ENCODE peak calls at places on chromosomes 3 and 15, in seven cellular contexts. G is ovary; H is CD4-positive, alpha-beta memory T cell; W is transverse colon; Y is hepatocyte; L is keratinocyte; P is lower lobe of right lung. J is an unnamed sample.
A peak's percentile ranks its signal among the peaks of the same experiment; 100 is the strongest.

GRCh38 chr3:124297062-124297980 is 305.4 kb upstream of the ROPN1 start:
- DNase-seq in H (no peak), L (no peak), W (no peak), Y (no peak), P (no peak), G (no peak), J (no peak)

GRCh38 chr3:53259427-53260259 is 3.8 kb upstream of the TKT start:
- DNase-seq in G (no peak), Y (no peak), L (no peak), P (no peak), W (no peak), H (no peak), J (no peak)

GRCh38 chr15:74598126-74598842 is 17.4 kb upstream of the CLK3 start:
- DNase-seq in W (peak; percentile 95), L (peak; percentile 61), P (peak; percentile 95), Y (peak; percentile 85), H (peak; percentile 77), G (peak; percentile 95), J (peak; percentile 99)

GRCh38 chr15:47437492-47437891 is 279.8 kb upstream of the SEMA6D start:
- DNase-seq in G (no peak), Y (no peak), W (no peak), L (peak; percentile 21), H (no peak), P (no peak), J (peak; percentile 38)

GRCh38 chr15:79394231-79394630 is 37.9 kb upstream of the MINAR1 start:
- DNase-seq in H (no peak), W (no peak), G (no peak), P (no peak), L (no peak), Y (no peak), J (no peak)

GRCh38 chr15:83115831-83116565 is 8.6 kb downstream of the TM6SF1 start:
- DNase-seq in P (no peak), L (no peak), Y (no peak), G (no peak), W (no peak), H (no peak), J (no peak)

GRCh38 chr15:64455951-64456350 is 4.4 kb upstream of the ZNF609 start:
- DNase-seq in P (no peak), G (no peak), W (peak; percentile 20), L (no peak), H (no peak), Y (no peak), J (no peak)

GRCh38 chr3:46865034-46865507 is 1.8 kb upstream of the MYL3 start:
- DNase-seq in W (no peak), G (peak; percentile 55), L (no peak), Y (peak; percentile 68), H (no peak), P (peak; percentile 69), J (no peak)

GRCh38 chr3:25084016-25084415 is 344.0 kb upstream of the RARB start:
- DNase-seq in L (no peak), H (no peak), W (no peak), G (no peak), Y (no peak), P (no peak), J (no peak)

GRCh38 chr3:171640520-171641412 is 169.5 kb downstream of the PLD1 start:
- DNase-seq in P (no peak), G (no peak), L (no peak), Y (peak; percentile 42), W (no peak), H (no peak), J (no peak)

GRCh38 chr3:10928961-10929471 is 63.5 kb upstream of the SLC6A1 start:
- DNase-seq in Y (no peak), P (no peak), H (no peak), G (no peak), W (no peak), L (no peak), J (no peak)

GRCh38 chr3:141387446-141388030 is 19.2 kb downstream of the ZBTB38 start:
- DNase-seq in L (no peak), P (no peak), Y (no peak), W (no peak), G (no peak), H (no peak), J (no peak)

GRCh38 chr3:141388823-141389617 is 20.7 kb downstream of the ZBTB38 start:
- DNase-seq in H (peak; percentile 23), P (no peak), Y (no peak), W (no peak), G (no peak), L (no peak), J (no peak)

GRCh38 chr3:141390747-141391146 is 22.4 kb downstream of the ZBTB38 start:
- DNase-seq in H (no peak), L (no peak), G (no peak), P (no peak), Y (no peak), W (no peak), J (no peak)

GRCh38 chr3:141391298-141392017 is 23.2 kb downstream of the ZBTB38 start:
- DNase-seq in L (no peak), W (no peak), Y (peak; percentile 30), H (no peak), P (no peak), G (no peak), J (no peak)

DNA sequence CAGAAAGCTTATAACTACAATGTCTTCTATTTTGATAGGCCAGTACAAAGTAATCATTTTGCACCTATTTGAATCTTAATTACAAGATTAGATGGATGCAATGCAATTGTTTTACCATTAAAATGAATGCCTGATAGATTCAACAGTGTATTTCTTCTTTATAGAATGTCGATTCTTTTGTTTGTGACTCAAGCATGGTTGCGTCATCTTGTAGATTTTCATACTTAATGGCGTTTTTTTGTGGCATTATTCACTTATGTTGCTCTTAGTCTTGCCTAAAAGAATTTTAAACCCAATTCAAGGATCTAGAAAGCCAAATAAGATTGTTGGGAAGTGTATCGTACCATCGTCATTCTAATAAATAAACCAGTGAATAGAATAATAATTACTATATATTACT is 21.4 kb downstream of the ZBTB38 start:
- DNase-seq in G (no peak), W (no peak), P (no peak), Y (no peak), L (no peak), H (no peak), J (no peak)
- H3K27ac ChIP-seq in G (peak overlapping the region; percentile 60), W (no peak overlapping the region), P (peak overlapping the region; percentile 38), Y (no peak overlapping the region), L (peak overlapping the region; percentile 77), H (no peak overlapping the region), J (no peak overlapping the region)

GRCh38 chr15:101179341-101180153 is 72.3 kb downstream of the CHSY1 start:
- DNase-seq in G (no peak), L (no peak), P (no peak), W (no peak), H (no peak), Y (no peak), J (no peak)
- H3K27ac ChIP-seq in G (no peak overlapping the region), L (peak overlapping the region; percentile 69), P (no peak overlapping the region), W (no peak overlapping the region), H (no peak overlapping the region), Y (peak overlapping the region; percentile 9), J (peak overlapping the region; percentile 57)

GRCh38 chr15:56353119-56353518 is 12.1 kb upstream of the TEX9 start:
- DNase-seq in L (no peak), P (no peak), Y (no peak), W (no peak), G (no peak), H (no peak), J (no peak)

GRCh38 chr15:56356616-56357015 is 8.6 kb upstream of the TEX9 start:
- DNase-seq in Y (no peak), P (no peak), G (no peak), H (no peak), W (no peak), L (no peak), J (no peak)

GRCh38 chr15:56361978-56362377 is 3.2 kb upstream of the TEX9 start:
- DNase-seq in G (no peak), W (no peak), L (no peak), Y (no peak), P (no peak), H (no peak), J (no peak)

GRCh38 chr15:56353740-56354139 is 11.5 kb upstream of the TEX9 start:
- DNase-seq in P (no peak), H (no peak), G (no peak), W (no peak), Y (no peak), L (no peak), J (no peak)

GRCh38 chr15:56358604-56359003 is 6.6 kb upstream of the TEX9 start:
- DNase-seq in Y (no peak), W (no peak), G (no peak), L (no peak), P (no peak), H (no peak), J (no peak)
- H3K27ac ChIP-seq in Y (no peak overlapping the region), W (no peak overlapping the region), G (no peak overlapping the region), L (no peak overlapping the region), P (no peak overlapping the region), H (no peak overlapping the region), J (no peak overlapping the region)

GRCh38 chr3:184353546-184353941 is 7.9 kb downstream of the CLCN2 start:
- DNase-seq in W (no peak), Y (no peak), L (no peak), G (no peak), H (no peak), P (no peak), J (no peak)

GRCh38 chr3:184352149-184352785 is 9.1 kb downstream of the CLCN2 start:
- DNase-seq in Y (peak; percentile 65), G (no peak), W (peak; percentile 90), L (no peak), H (no peak), P (no peak), J (no peak)

GRCh38 chr3:184351511-184352148 is 9.8 kb downstream of the CLCN2 start:
- DNase-seq in H (no peak), P (no peak), W (no peak), Y (no peak), L (no peak), G (peak; percentile 66), J (no peak)

GRCh38 chr3:184354121-184354728 is 7.2 kb downstream of the CLCN2 start:
- DNase-seq in Y (peak; percentile 66), H (peak; percentile 42), W (peak; percentile 66), G (no peak), L (no peak), P (peak; percentile 69), J (no peak)

GRCh38 chr3:184352897-184353545 is 8.4 kb downstream of the CLCN2 start:
- DNase-seq in Y (no peak), P (no peak), H (no peak), G (no peak), W (no peak), L (no peak), J (no peak)
- H3K27ac ChIP-seq in Y (no peak overlapping the region), P (no peak overlapping the region), H (no peak overlapping the region), G (peak overlapping the region; percentile 34), W (peak overlapping the region; percentile 65), L (no peak overlapping the region), J (peak overlapping the region; percentile 30)

J was measured in RWPE1.